ENCODE peak calls at places on chromosomes 12 and 14, in ten cellular contexts. One of them, this sample, is unnamed.

GRCh38 chr12:122499991-122500684 is 594 bp downstream of the ZCCHC8 start:
- DNase-seq in activated gamma-delta T cell treated with Interleukin-2 at 50 U/mL for 16 hours: peak; percentile 29
- DNase-seq in ascending aorta: peak; percentile 72
- DNase-seq in AG04449: no peak
- DNase-seq in activated CD4-positive, alpha-beta T cell treated with anti-CD3 and anti-CD28 coated beads, Interleukin-2, amount 50 U/mL, for 24 hours: peak; percentile 32
- DNase-seq in fibroblast of pulmonary artery: peak; percentile 64
- DNase-seq in GM23338: peak; percentile 60
- DNase-seq in Calu3: peak; percentile 61
- DNase-seq in fibroblast of gingiva: peak; percentile 76
- DNase-seq in fibroblast of mammary gland: peak; percentile 75
- DNase-seq in this sample: peak; percentile 89

GRCh38 chr12:22051114-22051698 is 5.2 kb downstream of the CMAS start:
- DNase-seq in Calu3: no peak
- DNase-seq in fibroblast of pulmonary artery: no peak
- DNase-seq in ascending aorta: no peak
- DNase-seq in fibroblast of gingiva: peak; percentile 52
- DNase-seq in fibroblast of mammary gland: peak; percentile 10
- DNase-seq in activated CD4-positive, alpha-beta T cell treated with anti-CD3 and anti-CD28 coated beads, Interleukin-2, amount 50 U/mL, for 24 hours: no peak
- DNase-seq in AG04449: no peak
- DNase-seq in activated gamma-delta T cell treated with Interleukin-2 at 50 U/mL for 16 hours: no peak
- DNase-seq in GM23338: no peak
- DNase-seq in this sample: peak; percentile 39

GRCh38 chr12:12408265-12408690 is 51.4 kb downstream of the BORCS5 start:
- DNase-seq in activated CD4-positive, alpha-beta T cell treated with anti-CD3 and anti-CD28 coated beads, Interleukin-2, amount 50 U/mL, for 24 hours: no peak
- DNase-seq in ascending aorta: no peak
- DNase-seq in fibroblast of gingiva: no peak
- DNase-seq in fibroblast of mammary gland: no peak
- DNase-seq in activated gamma-delta T cell treated with Interleukin-2 at 50 U/mL for 16 hours: no peak
- DNase-seq in GM23338: no peak
- DNase-seq in fibroblast of pulmonary artery: no peak
- DNase-seq in Calu3: no peak
- DNase-seq in AG04449: no peak
- DNase-seq in this sample: no peak

GRCh38 chr12:96907681-96908163 is 665 bp downstream of the NEDD1 start:
- DNase-seq in activated gamma-delta T cell treated with Interleukin-2 at 50 U/mL for 16 hours: peak; percentile 5
- DNase-seq in ascending aorta: no peak
- DNase-seq in Calu3: peak; percentile 9
- DNase-seq in GM23338: peak; percentile 56
- DNase-seq in fibroblast of pulmonary artery: peak; percentile 22
- DNase-seq in fibroblast of mammary gland: peak; percentile 30
- DNase-seq in activated CD4-positive, alpha-beta T cell treated with anti-CD3 and anti-CD28 coated beads, Interleukin-2, amount 50 U/mL, for 24 hours: peak; percentile 1
- DNase-seq in AG04449: no peak
- DNase-seq in fibroblast of gingiva: peak; percentile 8
- DNase-seq in this sample: peak; percentile 54

GRCh38 chr12:20269352-20270067 is 98.8 kb upstream of the PDE3A start:
- DNase-seq in ascending aorta: no peak
- DNase-seq in AG04449: no peak
- DNase-seq in GM23338: no peak
- DNase-seq in fibroblast of gingiva: no peak
- DNase-seq in Calu3: no peak
- DNase-seq in activated gamma-delta T cell treated with Interleukin-2 at 50 U/mL for 16 hours: no peak
- DNase-seq in fibroblast of mammary gland: no peak
- DNase-seq in fibroblast of pulmonary artery: no peak
- DNase-seq in activated CD4-positive, alpha-beta T cell treated with anti-CD3 and anti-CD28 coated beads, Interleukin-2, amount 50 U/mL, for 24 hours: no peak
- DNase-seq in this sample: no peak

GRCh38 chr12:11015775-11016430 is 6.5 kb downstream of the TAS2R19 start:
- DNase-seq in fibroblast of gingiva: no peak
- DNase-seq in fibroblast of mammary gland: no peak
- DNase-seq in fibroblast of pulmonary artery: peak; percentile 10
- DNase-seq in activated CD4-positive, alpha-beta T cell treated with anti-CD3 and anti-CD28 coated beads, Interleukin-2, amount 50 U/mL, for 24 hours: no peak
- DNase-seq in ascending aorta: no peak
- DNase-seq in AG04449: no peak
- DNase-seq in activated gamma-delta T cell treated with Interleukin-2 at 50 U/mL for 16 hours: no peak
- DNase-seq in GM23338: no peak
- DNase-seq in Calu3: peak; percentile 7
- DNase-seq in this sample: no peak

GRCh38 chr14:71119075-71119474 is 211.8 kb downstream of the PCNX1 start:
- DNase-seq in activated CD4-positive, alpha-beta T cell treated with anti-CD3 and anti-CD28 coated beads, Interleukin-2, amount 50 U/mL, for 24 hours: no peak
- DNase-seq in fibroblast of gingiva: no peak
- DNase-seq in fibroblast of pulmonary artery: peak; percentile 26
- DNase-seq in ascending aorta: no peak
- DNase-seq in Calu3: no peak
- DNase-seq in fibroblast of mammary gland: peak; percentile 65
- DNase-seq in AG04449: no peak
- DNase-seq in GM23338: no peak
- DNase-seq in activated gamma-delta T cell treated with Interleukin-2 at 50 U/mL for 16 hours: no peak
- DNase-seq in this sample: no peak

GRCh38 chr12:29882771-29883315 is 99.1 kb upstream of the TMTC1 start:
- DNase-seq in activated CD4-positive, alpha-beta T cell treated with anti-CD3 and anti-CD28 coated beads, Interleukin-2, amount 50 U/mL, for 24 hours: no peak
- DNase-seq in AG04449: no peak
- DNase-seq in fibroblast of mammary gland: no peak
- DNase-seq in fibroblast of pulmonary artery: no peak
- DNase-seq in fibroblast of gingiva: no peak
- DNase-seq in GM23338: no peak
- DNase-seq in Calu3: no peak
- DNase-seq in ascending aorta: no peak
- DNase-seq in activated gamma-delta T cell treated with Interleukin-2 at 50 U/mL for 16 hours: no peak
- DNase-seq in this sample: no peak

GRCh38 chr12:89101440-89101839 is 250.9 kb downstream of the DUSP6 start:
- DNase-seq in activated gamma-delta T cell treated with Interleukin-2 at 50 U/mL for 16 hours: no peak
- DNase-seq in fibroblast of mammary gland: no peak
- DNase-seq in ascending aorta: no peak
- DNase-seq in fibroblast of gingiva: no peak
- DNase-seq in AG04449: no peak
- DNase-seq in GM23338: no peak
- DNase-seq in Calu3: no peak
- DNase-seq in activated CD4-positive, alpha-beta T cell treated with anti-CD3 and anti-CD28 coated beads, Interleukin-2, amount 50 U/mL, for 24 hours: no peak
- DNase-seq in fibroblast of pulmonary artery: no peak
- DNase-seq in this sample: no peak

This sample was measured in adipocyte.